ENCODE peak calls at places on chromosomes 7 and 10, in six cellular contexts. One of them, this sample, is unnamed.

GRCh38 chr7:129501760-129502707 is at the start of gene SMKR1:
- DNase-seq in fibroblast of lung: peak
- DNase-seq in testis: peak
- DNase-seq in ascending aorta: peak
- DNase-seq in GM12865: peak
- DNase-seq in mucosa of descending colon: peak
- DNase-seq in this sample: peak

GRCh38 chr7:26156454-26157365 is 4.7 kb downstream of the NFE2L3 start:
- DNase-seq in ascending aorta: no peak
- DNase-seq in fibroblast of lung: peak
- DNase-seq in mucosa of descending colon: no peak
- DNase-seq in GM12865: peak
- DNase-seq in testis: no peak
- DNase-seq in this sample: no peak

GRCh38 chr7:2680792-2681490 is 7.1 kb upstream of the AMZ1 start:
- DNase-seq in fibroblast of lung: peak
- DNase-seq in GM12865: peak
- DNase-seq in mucosa of descending colon: no peak
- DNase-seq in ascending aorta: peak
- DNase-seq in testis: peak
- DNase-seq in this sample: peak

GRCh38 chr7:48244902-48245301 is 73.6 kb downstream of the ABCA13 start:
- DNase-seq in ascending aorta: no peak
- DNase-seq in fibroblast of lung: peak
- DNase-seq in mucosa of descending colon: no peak
- DNase-seq in GM12865: no peak
- DNase-seq in testis: peak
- DNase-seq in this sample: no peak

GRCh38 chr7:93165447-93165846 is 17.3 kb upstream of the SAMD9L start:
- DNase-seq in testis: no peak
- DNase-seq in fibroblast of lung: no peak
- DNase-seq in mucosa of descending colon: no peak
- DNase-seq in ascending aorta: no peak
- DNase-seq in GM12865: peak
- DNase-seq in this sample: no peak

GRCh38 chr10:46992794-46993552 is 81.7 kb downstream of the PTPN20 start:
- DNase-seq in GM12865: peak
- DNase-seq in mucosa of descending colon: peak
- DNase-seq in testis: peak
- DNase-seq in ascending aorta: peak
- DNase-seq in fibroblast of lung: peak
- DNase-seq in this sample: peak

GRCh38 chr10:77165445-77166316 is 471.9 kb downstream of the KCNMA1 start:
- DNase-seq in ascending aorta: peak
- DNase-seq in mucosa of descending colon: no peak
- DNase-seq in GM12865: peak
- DNase-seq in testis: peak
- DNase-seq in fibroblast of lung: peak
- DNase-seq in this sample: no peak

GRCh38 chr10:75042292-75042974 is 69.0 kb upstream of the SAMD8 start:
- DNase-seq in mucosa of descending colon: no peak
- DNase-seq in testis: no peak
- DNase-seq in ascending aorta: no peak
- DNase-seq in fibroblast of lung: peak
- DNase-seq in GM12865: no peak
- DNase-seq in this sample: no peak

GRCh38 chr7:129553861-129554530 is 51.7 kb downstream of the SMKR1 start:
- DNase-seq in ascending aorta: no peak
- DNase-seq in fibroblast of lung: peak
- DNase-seq in GM12865: peak
- DNase-seq in testis: no peak
- DNase-seq in mucosa of descending colon: no peak
- DNase-seq in this sample: no peak

GRCh38 chr10:123888751-123889150 is 2.9 kb downstream of the CPXM2 start:
- DNase-seq in fibroblast of lung: no peak
- DNase-seq in mucosa of descending colon: no peak
- DNase-seq in ascending aorta: peak
- DNase-seq in testis: no peak
- DNase-seq in GM12865: no peak
- DNase-seq in this sample: no peak

GRCh38 chr7:111560773-111561658 is 1.3 kb downstream of the IMMP2L start:
- DNase-seq in fibroblast of lung: peak
- DNase-seq in mucosa of descending colon: no peak
- DNase-seq in ascending aorta: no peak
- DNase-seq in testis: no peak
- DNase-seq in GM12865: peak
- DNase-seq in this sample: no peak

GRCh38 chr10:43867113-43867512 is 218.4 kb upstream of the ZNF32 start:
- DNase-seq in testis: no peak
- DNase-seq in mucosa of descending colon: no peak
- DNase-seq in GM12865: no peak
- DNase-seq in fibroblast of lung: no peak
- DNase-seq in ascending aorta: no peak
- DNase-seq in this sample: no peak

GRCh38 chr10:70441877-70442205 is 360 bp upstream of the NODAL start:
- DNase-seq in GM12865: no peak
- DNase-seq in fibroblast of lung: no peak
- DNase-seq in testis: no peak
- DNase-seq in ascending aorta: no peak
- DNase-seq in mucosa of descending colon: no peak
- DNase-seq in this sample: no peak

GRCh38 chr7:150685219-150686029 is at the start of gene GIMAP2:
- DNase-seq in ascending aorta: no peak
- DNase-seq in mucosa of descending colon: no peak
- DNase-seq in fibroblast of lung: no peak
- DNase-seq in GM12865: peak
- DNase-seq in testis: no peak
- DNase-seq in this sample: no peak

GRCh38 chr10:78458983-78459638 is 425.4 kb downstream of the RPS24 start:
- DNase-seq in ascending aorta: no peak
- DNase-seq in GM12865: no peak
- DNase-seq in fibroblast of lung: peak
- DNase-seq in testis: no peak
- DNase-seq in mucosa of descending colon: no peak
- DNase-seq in this sample: no peak

GRCh38 chr10:96719205-96719604 is 1.1 kb downstream of the PIK3AP1 start:
- DNase-seq in mucosa of descending colon: no peak
- DNase-seq in testis: no peak
- DNase-seq in ascending aorta: no peak
- DNase-seq in GM12865: no peak
- DNase-seq in fibroblast of lung: no peak
- DNase-seq in this sample: no peak

GRCh38 chr7:2041496-2042367 is 191.0 kb downstream of the MAD1L1 start:
- DNase-seq in mucosa of descending colon: peak
- DNase-seq in fibroblast of lung: no peak
- DNase-seq in ascending aorta: peak
- DNase-seq in testis: no peak
- DNase-seq in GM12865: no peak
- DNase-seq in this sample: peak

GRCh38 chr10:94149702-94150101 is 156.0 kb downstream of the PLCE1 start:
- DNase-seq in GM12865: no peak
- DNase-seq in fibroblast of lung: no peak
- DNase-seq in testis: no peak
- DNase-seq in mucosa of descending colon: no peak
- DNase-seq in ascending aorta: no peak
- DNase-seq in this sample: no peak

GRCh38 chr7:5752663-5753062 is 28.8 kb downstream of the RNF216 start:
- DNase-seq in ascending aorta: no peak
- DNase-seq in fibroblast of lung: no peak
- DNase-seq in GM12865: no peak
- DNase-seq in mucosa of descending colon: no peak
- DNase-seq in testis: no peak
- DNase-seq in this sample: no peak

GRCh38 chr7:128031901-128032604 is 816 bp upstream of the LRRC4 start:
- DNase-seq in fibroblast of lung: peak
- DNase-seq in mucosa of descending colon: no peak
- DNase-seq in GM12865: peak
- DNase-seq in testis: peak
- DNase-seq in ascending aorta: no peak
- DNase-seq in this sample: peak

GRCh38 chr10:100008142-100008522 is 1.6 kb downstream of the DNMBP start:
- DNase-seq in ascending aorta: no peak
- DNase-seq in GM12865: no peak
- DNase-seq in mucosa of descending colon: no peak
- DNase-seq in fibroblast of lung: peak
- DNase-seq in testis: peak
- DNase-seq in this sample: no peak

GRCh38 chr10:11643039-11643438 is 31.6 kb upstream of the USP6NL start:
- DNase-seq in GM12865: no peak
- DNase-seq in ascending aorta: no peak
- DNase-seq in mucosa of descending colon: no peak
- DNase-seq in fibroblast of lung: no peak
- DNase-seq in testis: no peak
- DNase-seq in this sample: no peak

GRCh38 chr10:92692085-92692671 is 2.4 kb downstream of the HHEX start:
- DNase-seq in ascending aorta: no peak
- DNase-seq in fibroblast of lung: no peak
- DNase-seq in mucosa of descending colon: peak
- DNase-seq in testis: no peak
- DNase-seq in GM12865: no peak
- DNase-seq in this sample: no peak

GRCh38 chr7:608954-609711 is 89.5 kb upstream of the PDGFA start:
- DNase-seq in GM12865: no peak
- DNase-seq in fibroblast of lung: peak
- DNase-seq in ascending aorta: no peak
- DNase-seq in testis: no peak
- DNase-seq in mucosa of descending colon: peak
- DNase-seq in this sample: peak

GRCh38 chr7:129493555-129493954 is 8.8 kb upstream of the SMKR1 start:
- DNase-seq in testis: no peak
- DNase-seq in fibroblast of lung: no peak
- DNase-seq in mucosa of descending colon: no peak
- DNase-seq in GM12865: peak
- DNase-seq in ascending aorta: no peak
- DNase-seq in this sample: no peak

GRCh38 chr7:150367677-150368097 is 935 bp upstream of the REPIN1 start:
- DNase-seq in ascending aorta: no peak
- DNase-seq in testis: no peak
- DNase-seq in mucosa of descending colon: no peak
- DNase-seq in GM12865: no peak
- DNase-seq in fibroblast of lung: peak
- DNase-seq in this sample: no peak

GRCh38 chr10:1461016-1461415 is 276.3 kb downstream of the ADARB2 start:
- DNase-seq in ascending aorta: no peak
- DNase-seq in GM12865: no peak
- DNase-seq in fibroblast of lung: no peak
- DNase-seq in testis: no peak
- DNase-seq in mucosa of descending colon: no peak
- DNase-seq in this sample: no peak

DNA sequence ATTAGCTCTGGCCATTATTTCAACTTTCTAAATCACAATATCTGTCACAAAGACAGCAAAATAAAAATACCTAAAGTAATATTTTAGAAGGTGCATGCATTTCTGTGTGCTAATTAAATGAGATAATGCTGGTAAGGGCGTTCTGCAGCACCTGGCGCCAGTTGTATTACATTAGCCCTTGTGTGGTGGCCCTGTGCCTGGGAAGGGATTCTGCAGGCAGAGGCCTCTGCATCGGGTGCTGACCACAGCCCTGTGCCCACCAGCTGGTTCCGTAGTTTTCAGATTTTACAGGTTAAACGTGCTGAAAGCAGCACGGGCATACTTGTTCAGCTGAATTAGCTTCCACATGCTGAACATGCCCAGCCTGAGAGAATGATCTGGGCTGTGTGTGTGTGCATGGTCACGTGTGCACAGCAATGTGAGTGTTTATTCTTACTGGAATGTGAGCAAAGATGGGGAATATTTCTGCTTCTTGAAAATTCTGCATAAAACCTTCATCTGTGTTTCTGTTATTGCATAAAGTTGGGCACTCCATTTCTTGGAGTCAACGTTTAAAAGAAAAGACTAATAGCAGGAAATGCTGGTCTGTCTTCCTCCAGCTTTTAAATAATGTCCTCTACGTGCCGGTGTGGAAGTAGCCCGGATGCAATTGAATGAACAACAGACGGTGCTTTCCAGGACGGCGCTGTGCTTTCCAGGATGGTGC is 157.8 kb upstream of the PRKCQ start:
- DNase-seq in testis: peak
- DNase-seq in ascending aorta: no peak
- DNase-seq in GM12865: no peak
- DNase-seq in mucosa of descending colon: no peak
- DNase-seq in fibroblast of lung: peak
- DNase-seq in this sample: no peak
- H3K4me3 ChIP-seq in testis: no peak
- H3K4me3 ChIP-seq in ascending aorta: no peak
- H3K4me3 ChIP-seq in GM12865: no peak
- H3K4me3 ChIP-seq in mucosa of descending colon: no peak
- H3K4me3 ChIP-seq in fibroblast of lung: no peak
- H3K4me3 ChIP-seq in this sample: no peak

GRCh38 chr7:141073173-141073640 is 657 bp upstream of the TMEM178B start:
- DNase-seq in mucosa of descending colon: peak
- DNase-seq in ascending aorta: no peak
- DNase-seq in testis: peak
- DNase-seq in fibroblast of lung: peak
- DNase-seq in GM12865: peak
- DNase-seq in this sample: peak
- H3K4me3 ChIP-seq in mucosa of descending colon: no peak
- H3K4me3 ChIP-seq in ascending aorta: peak
- H3K4me3 ChIP-seq in testis: peak
- H3K4me3 ChIP-seq in fibroblast of lung: no peak
- H3K4me3 ChIP-seq in GM12865: peak
- H3K4me3 ChIP-seq in this sample: peak

DNA sequence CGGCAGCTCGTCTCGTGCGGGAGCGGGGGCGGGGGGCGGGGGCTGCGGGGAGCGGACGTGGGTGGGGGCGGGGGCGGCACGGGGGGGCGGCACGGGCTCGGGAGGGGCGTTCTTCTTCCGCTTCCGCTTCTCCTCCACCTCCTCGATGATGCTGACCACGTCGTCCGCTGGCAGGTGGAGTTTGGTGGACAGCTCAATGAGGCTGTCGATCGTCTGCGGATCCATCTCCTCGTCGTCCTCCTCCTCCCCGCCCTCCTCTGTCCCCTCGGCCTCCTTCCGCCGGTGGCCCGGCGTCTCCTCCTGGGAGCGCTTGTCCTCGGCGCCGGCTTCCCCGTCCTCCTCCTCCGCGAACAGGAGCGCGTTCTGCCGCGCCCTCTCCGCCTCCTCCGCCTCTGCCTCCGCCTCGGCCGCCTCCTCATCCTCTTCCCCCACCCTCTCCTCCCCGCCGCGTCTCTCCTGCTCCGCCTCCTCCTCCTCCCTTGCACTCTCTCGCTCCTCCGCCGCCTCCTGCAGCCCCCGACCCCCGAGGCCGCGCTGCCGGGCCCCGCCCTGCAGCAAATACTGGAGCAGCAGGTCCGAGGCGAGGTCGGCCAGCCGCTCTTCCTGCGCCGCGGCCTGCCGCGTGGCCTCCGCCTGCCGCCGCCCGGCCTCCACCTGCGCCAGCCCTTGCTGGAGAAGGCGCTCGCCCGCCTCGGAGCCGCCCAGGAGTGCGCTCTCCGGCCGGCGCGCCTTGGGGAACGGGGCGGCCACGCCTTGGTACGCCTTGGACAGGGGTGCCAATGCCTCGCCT is 1.9 kb downstream of the VGF start:
- DNase-seq in testis: peak
- DNase-seq in fibroblast of lung: no peak
- DNase-seq in GM12865: peak
- DNase-seq in mucosa of descending colon: peak
- DNase-seq in ascending aorta: no peak
- DNase-seq in this sample: no peak
- H3K4me3 ChIP-seq in testis: peak
- H3K4me3 ChIP-seq in fibroblast of lung: peak
- H3K4me3 ChIP-seq in GM12865: peak
- H3K4me3 ChIP-seq in mucosa of descending colon: no peak
- H3K4me3 ChIP-seq in ascending aorta: peak
- H3K4me3 ChIP-seq in this sample: peak

GRCh38 chr10:103470755-103471653 is 8.0 kb downstream of the CALHM3 start:
- DNase-seq in ascending aorta: no peak
- DNase-seq in fibroblast of lung: no peak
- DNase-seq in testis: peak
- DNase-seq in GM12865: peak
- DNase-seq in mucosa of descending colon: peak
- DNase-seq in this sample: peak
- H3K4me3 ChIP-seq in ascending aorta: no peak
- H3K4me3 ChIP-seq in fibroblast of lung: no peak
- H3K4me3 ChIP-seq in testis: no peak
- H3K4me3 ChIP-seq in GM12865: peak
- H3K4me3 ChIP-seq in mucosa of descending colon: no peak
- H3K4me3 ChIP-seq in this sample: no peak

This sample was measured in right cardiac atrium.